ENCODE peak calls at places on chromosomes 16 and 17, in six cellular contexts. L is pancreas; P is GM12892; I is astrocyte of the hippocampus; D is HS-5; J is activated CD4-positive, alpha-beta T cell treated with anti-CD3 and anti-CD28 coated beads, Interleukin-2, amount 50 U/mL, for 48 hours. Q is an unnamed sample.

GRCh38 chr17:50146230-50146926 is 4.1 kb downstream of the PPP1R9B start:
- DNase-seq in P (no peak), J (no peak), I (no peak), L (no peak), D (no peak), Q (no peak)

GRCh38 chr16:67252806-67253497 is 4.2 kb downstream of the SLC9A5 start:
- DNase-seq in I (no peak), P (no peak), J (no peak), D (no peak), L (no peak), Q (no peak)

GRCh38 chr17:19502517-19502916 is 31.1 kb upstream of the SLC47A1 start:
- DNase-seq in I (no peak), J (peak), D (no peak), L (no peak), P (no peak), Q (no peak)

GRCh38 chr17:50267074-50267841 is 7.0 kb upstream of the TMEM92 start:
- DNase-seq in D (no peak), L (no peak), P (peak), J (no peak), I (peak), Q (no peak)

GRCh38 chr16:21277927-21278706 is at the start of gene CRYM:
- DNase-seq in J (peak), D (no peak), I (peak), P (peak), L (peak), Q (peak)

GRCh38 chr17:64064331-64064730 is 43.9 kb upstream of the ICAM2 start:
- DNase-seq in L (no peak), P (no peak), D (no peak), I (peak), J (no peak), Q (no peak)

GRCh38 chr17:66727634-66728570 is 107.0 kb upstream of the CACNG5 start:
- DNase-seq in P (peak), I (peak), L (peak), J (peak), D (no peak), Q (peak)

GRCh38 chr16:70737377-70738082 is 51.7 kb upstream of the MTSS2 start:
- DNase-seq in P (peak), L (no peak), D (peak), J (peak), I (peak), Q (no peak)

GRCh38 chr17:64707077-64707591 is 45.0 kb upstream of the SMURF2 start:
- DNase-seq in D (peak), P (no peak), I (peak), J (no peak), L (peak), Q (no peak)

GRCh38 chr16:64121473-64121872 is 1000.4 kb downstream of the CDH11 start:
- DNase-seq in L (no peak), I (no peak), P (no peak), D (peak), J (no peak), Q (no peak)

GRCh38 chr17:17822189-17822978 is 14.4 kb downstream of the SREBF1 start:
- DNase-seq in P (no peak), L (no peak), D (no peak), I (peak), J (no peak), Q (no peak)

GRCh38 chr16:2701272-2701671 is 18.8 kb downstream of the PRSS27 start:
- DNase-seq in D (no peak), J (no peak), L (no peak), P (no peak), I (no peak), Q (no peak)

GRCh38 chr17:32929288-32929574 is 1.3 kb downstream of the TMEM98 start:
- DNase-seq in L (no peak), J (no peak), I (peak), P (no peak), D (no peak), Q (no peak)

GRCh38 chr16:81795193-81795592 is 16.1 kb downstream of the PLCG2 start:
- DNase-seq in J (no peak), D (no peak), L (no peak), P (no peak), I (no peak), Q (no peak)

GRCh38 chr16:24853830-24854229 is 8.1 kb downstream of the SLC5A11 start:
- DNase-seq in P (no peak), L (no peak), D (no peak), I (peak), J (no peak), Q (peak)

GRCh38 chr17:63395075-63395815 is 50.9 kb downstream of the CYB561 start:
- DNase-seq in I (peak), P (no peak), D (no peak), J (no peak), L (no peak), Q (no peak)

GRCh38 chr16:89320717-89321501 is 103.4 kb downstream of the ZNF778 start:
- DNase-seq in J (no peak), P (no peak), L (no peak), I (peak), D (no peak), Q (peak)

GRCh38 chr16:88681084-88681680 is 5.1 kb downstream of the SNAI3 start:
- DNase-seq in I (peak), L (peak), D (no peak), P (peak), J (peak), Q (no peak)

GRCh38 chr17:79866791-79867190 is 27.6 kb upstream of the CBX4 start:
- DNase-seq in D (no peak), L (no peak), I (no peak), P (no peak), J (no peak), Q (no peak)

GRCh38 chr16:3761375-3762079 is 44.2 kb upstream of the TRAP1 start:
- DNase-seq in I (no peak), P (no peak), L (no peak), J (no peak), D (no peak), Q (no peak)

GRCh38 chr16:505479-506245 is 21.9 kb upstream of the CAPN15 start:
- DNase-seq in D (no peak), I (no peak), L (no peak), J (no peak), P (no peak), Q (no peak)

GRCh38 chr17:65158622-65159021 is 21.5 kb downstream of the RGS9 start:
- DNase-seq in L (no peak), D (no peak), P (no peak), I (no peak), J (no peak), Q (no peak)

GRCh38 chr17:56064506-56064905 is 88.8 kb upstream of the ANKFN1 start:
- DNase-seq in P (no peak), L (no peak), J (no peak), I (no peak), D (no peak), Q (no peak)

GRCh38 chr16:65756163-65756562 is 610.3 kb upstream of the CDH5 start:
- DNase-seq in P (no peak), L (no peak), D (no peak), J (no peak), I (no peak), Q (no peak)

GRCh38 chr16:12268602-12269001 is 292.1 kb downstream of the SNX29 start:
- DNase-seq in I (peak), D (no peak), J (no peak), P (no peak), L (no peak), Q (no peak)

GRCh38 chr16:87463722-87464690 is 28.8 kb downstream of the ZCCHC14 start:
- DNase-seq in D (no peak), J (peak), I (peak), P (no peak), L (no peak), Q (no peak)

GRCh38 chr17:80917716-80918560 is 73.7 kb upstream of the CHMP6 start:
- DNase-seq in I (no peak), L (peak), J (no peak), D (no peak), P (no peak), Q (no peak)

GRCh38 chr17:56149266-56150036 is 3.8 kb upstream of the ANKFN1 start:
- DNase-seq in P (no peak), L (no peak), I (no peak), J (no peak), D (no peak), Q (no peak)

Q was measured in NCI-H1092.